ENCODE peak calls at places on chromosomes 6 and 20, in five cellular contexts. R is tibial artery, Y is endothelial cell, Q is stomach, W is astrocyte of the cerebellum. B is an unnamed sample.

GRCh38 chr6:80454661-80455365 is 348.3 kb downstream of the BCKDHB start:
- DNase-seq in R (no peak), Y (no peak), Q (no peak), W (no peak), B (no peak)

GRCh38 chr20:50120935-50121693 is 8.2 kb upstream of the UBE2V1 start:
- DNase-seq in R (peak; percentile 78), Y (peak; percentile 53), Q (peak; percentile 73), W (no peak), B (peak; percentile 41)

GRCh38 chr6:17349437-17349836 is 44.0 kb upstream of the CAP2 start:
- DNase-seq in R (no peak), Y (no peak), Q (no peak), W (no peak), B (no peak)

GRCh38 chr20:39853050-39853449 is 836.0 kb downstream of the MAFB start:
- DNase-seq in R (no peak), Y (no peak), Q (no peak), W (no peak), B (no peak)

GRCh38 chr6:82778985-82779384 is 286.7 kb downstream of the UBE3D start:
- DNase-seq in R (no peak), Y (no peak), Q (no peak), W (no peak), B (no peak)

GRCh38 chr6:87487555-87487954 is 14.8 kb downstream of the SLC35A1 start:
- DNase-seq in R (no peak), Y (no peak), Q (no peak), W (peak; percentile 5), B (no peak)

GRCh38 chr6:44833248-44833647 is 445.7 kb downstream of the CDC5L start:
- DNase-seq in R (no peak), Y (no peak), Q (no peak), W (no peak), B (no peak)

GRCh38 chr6:16473184-16473907 is 235.0 kb downstream of the GMPR start:
- DNase-seq in R (no peak), Y (no peak), Q (no peak), W (no peak), B (no peak)

DNA sequence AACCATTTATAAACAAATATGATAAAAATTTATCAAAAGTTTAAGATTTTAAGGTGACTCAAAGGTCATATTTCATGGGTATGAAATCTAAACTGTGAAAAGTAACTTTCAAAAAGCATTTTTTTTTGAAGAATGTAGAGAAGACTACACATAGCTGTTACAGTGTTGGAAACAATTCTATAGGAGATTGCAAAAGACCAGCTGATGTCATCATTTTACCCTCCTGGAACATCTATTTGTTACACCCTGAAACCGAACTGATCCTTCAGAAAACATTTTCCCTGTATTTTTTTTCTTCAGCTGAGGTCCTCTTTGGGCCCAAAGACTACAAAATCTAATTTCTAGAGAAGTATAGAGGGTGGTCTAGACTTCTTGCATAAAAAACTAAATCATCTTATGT is 297.5 kb upstream of the FERMT1 start:
- DNase-seq in R (no peak), Y (no peak), Q (no peak), W (no peak), B (no peak)
- TF ChIP-seq CTCF in R (no peak), Y (no peak), Q (no peak), W (no peak), B (no peak)

GRCh38 chr6:144909753-144910280 is 624.7 kb downstream of the UTRN start:
- DNase-seq in R (no peak), Y (no peak), Q (no peak), W (no peak), B (no peak)

GRCh38 chr6:144918073-144918472 is 632.9 kb downstream of the UTRN start:
- DNase-seq in R (no peak), Y (no peak), Q (no peak), W (no peak), B (no peak)

GRCh38 chr6:144908004-144908403 is 622.9 kb downstream of the UTRN start:
- DNase-seq in R (no peak), Y (no peak), Q (no peak), W (no peak), B (no peak)

GRCh38 chr6:144911322-144911721 is 626.2 kb downstream of the UTRN start:
- DNase-seq in R (no peak), Y (no peak), Q (no peak), W (no peak), B (no peak)

GRCh38 chr6:144912474-144912873 is 627.3 kb downstream of the UTRN start:
- DNase-seq in R (no peak), Y (no peak), Q (no peak), W (peak; percentile 72), B (no peak)
- TF ChIP-seq CTCF in R (no peak), Y (no peak), Q (no peak), W (no peak), B (no peak)

GRCh38 chr6:165861226-165861625 is 198.2 kb upstream of the PDE10A start:
- DNase-seq in R (no peak), Y (no peak), Q (no peak), W (no peak), B (no peak)

GRCh38 chr6:165854061-165854862 is 191.2 kb upstream of the PDE10A start:
- DNase-seq in R (no peak), Y (peak; percentile 25), Q (no peak), W (no peak), B (no peak)

GRCh38 chr6:165854863-165855593 is 192.0 kb upstream of the PDE10A start:
- DNase-seq in R (no peak), Y (no peak), Q (no peak), W (no peak), B (no peak)

GRCh38 chr6:165855856-165856255 is 192.8 kb upstream of the PDE10A start:
- DNase-seq in R (no peak), Y (no peak), Q (no peak), W (no peak), B (no peak)

DNA sequence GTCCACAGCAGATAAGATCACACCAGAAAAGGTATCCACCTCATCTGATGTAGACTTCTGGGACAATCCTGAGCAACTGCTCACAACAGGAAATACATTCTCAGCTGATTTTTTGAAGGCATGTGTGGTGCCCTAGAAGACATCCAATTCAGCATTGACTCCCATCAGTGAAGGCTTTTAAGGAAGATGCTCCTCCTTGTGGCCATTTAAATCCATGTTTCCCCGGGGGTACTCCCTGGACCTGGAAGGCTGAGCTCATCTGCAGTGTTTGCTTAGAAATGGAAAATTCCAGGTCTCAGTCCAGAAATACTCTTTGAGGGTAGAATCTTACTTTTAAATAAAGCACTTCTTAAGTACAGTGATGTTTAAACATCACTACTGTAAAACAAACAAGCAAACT is 195.5 kb upstream of the PDE10A start:
- DNase-seq in R (no peak), Y (peak; percentile 20), Q (no peak), W (no peak), B (no peak)
- TF ChIP-seq CTCF in R (no peak), Y (no peak), Q (no peak), W (peak; percentile 32), B (no peak)

DNA sequence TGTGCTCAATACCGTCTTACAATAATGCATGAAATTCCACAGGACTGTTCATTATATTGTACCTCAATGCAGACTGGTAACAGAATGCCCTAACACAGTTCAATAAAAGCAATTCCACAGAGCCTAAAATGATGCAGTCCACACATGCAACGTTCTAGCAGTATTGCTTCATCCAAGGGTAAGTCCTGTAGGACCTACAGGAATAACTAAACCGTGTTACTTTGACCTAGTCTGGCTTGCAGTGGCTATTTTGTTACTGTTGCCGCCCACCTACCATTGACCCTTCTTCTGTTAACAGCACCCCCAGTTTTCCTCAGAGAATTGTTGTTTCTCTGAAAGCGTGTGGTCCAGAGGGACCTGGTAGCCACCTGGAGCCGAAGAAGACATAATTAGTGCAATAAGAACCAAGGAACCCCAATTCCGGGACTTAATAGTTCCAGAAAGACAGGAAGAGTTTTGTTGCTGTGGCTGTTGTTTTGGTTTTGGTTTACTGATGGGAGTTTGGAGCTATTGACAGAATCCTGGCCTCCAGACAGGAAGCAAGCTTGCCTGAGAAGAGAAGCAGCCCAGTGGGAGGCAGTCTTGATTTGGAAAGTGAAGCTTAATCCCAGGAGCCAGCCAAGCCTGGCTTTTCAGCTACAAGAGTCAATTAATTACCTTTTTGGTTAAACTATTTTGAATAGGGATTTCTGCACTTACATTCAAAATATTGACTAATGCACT is 91.3 kb downstream of the FRK start:
- DNase-seq in R (no peak), Y (no peak), Q (no peak), W (no peak), B (no peak)
- TF ChIP-seq CTCF in R (no peak), Y (no peak), Q (no peak), W (no peak), B (no peak)

GRCh38 chr6:137136065-137136464 is 37.4 kb downstream of the IL22RA2 start:
- DNase-seq in R (no peak), Y (no peak), Q (no peak), W (no peak), B (no peak)
- TF ChIP-seq CTCF in R (no peak), Y (no peak), Q (no peak), W (no peak), B (peak; percentile 14)

DNA sequence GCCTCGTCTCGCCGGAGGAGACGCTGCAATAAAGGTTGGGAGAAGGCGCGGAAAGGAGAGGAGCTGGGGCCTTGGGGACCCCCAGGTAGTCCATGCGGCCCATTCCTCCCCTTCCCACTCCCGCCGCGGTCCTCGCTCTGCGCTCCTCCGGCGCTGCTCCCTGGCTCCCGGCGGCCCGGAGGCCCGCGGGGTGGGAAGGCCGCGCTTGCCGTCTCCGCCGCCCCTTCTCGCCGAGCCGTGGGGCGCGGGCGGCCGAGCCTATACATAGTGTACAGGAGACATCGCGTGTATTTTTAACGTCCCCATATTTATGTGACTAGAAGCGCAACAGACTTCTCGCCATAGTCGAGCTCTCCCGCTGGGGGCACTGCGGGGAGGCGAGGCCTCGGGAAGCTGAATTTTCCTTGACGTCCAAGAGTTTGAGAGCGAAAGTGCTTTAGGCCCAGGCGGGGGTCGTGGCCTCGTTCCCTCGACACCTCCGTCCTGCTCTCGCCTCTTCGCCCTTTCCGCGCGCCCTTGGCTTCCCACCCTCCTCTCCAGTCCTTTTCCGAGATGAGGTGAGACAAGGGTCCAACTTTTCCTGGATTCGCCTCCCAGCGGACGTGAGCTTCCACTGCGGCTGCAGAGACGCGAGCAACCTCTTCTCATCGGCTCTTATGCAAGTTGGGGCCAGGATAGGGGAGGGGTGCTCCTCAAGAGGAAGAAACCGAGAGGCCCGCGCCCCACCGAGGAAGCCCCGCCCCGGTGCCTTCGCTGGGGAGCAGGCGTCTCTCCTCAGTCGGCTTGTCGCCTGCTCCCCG is 29.0 kb downstream of the SLC12A5 start:
- DNase-seq in R (peak; percentile 74), Y (peak; percentile 55), Q (peak; percentile 35), W (no peak), B (no peak)
- TF ChIP-seq CTCF in R (peak; percentile 7), Y (peak; percentile 53), Q (no peak), W (peak; percentile 37), B (no peak)

DNA sequence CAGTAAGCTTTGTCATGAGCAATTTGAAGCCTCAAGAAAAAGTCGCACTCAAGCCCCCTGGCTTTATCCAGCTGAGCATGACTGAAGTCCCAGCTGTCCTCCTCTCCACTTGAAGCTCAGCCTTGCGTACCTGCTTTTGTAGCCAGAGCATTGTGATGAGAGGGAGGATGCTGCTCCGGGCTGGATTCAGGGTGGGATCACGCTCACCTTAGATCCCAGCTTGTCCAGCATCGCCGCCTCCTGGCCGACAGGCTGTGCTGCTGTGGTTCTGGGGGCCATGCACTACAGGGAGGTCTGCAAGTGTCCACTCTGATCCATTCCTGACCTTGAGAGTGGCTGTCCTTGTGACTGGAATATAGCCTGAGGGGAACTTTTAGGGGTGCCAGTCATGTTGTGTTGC is 495.6 kb downstream of the CDH26 start:
- DNase-seq in R (no peak), Y (peak; percentile 7), Q (no peak), W (no peak), B (no peak)
- TF ChIP-seq CTCF in R (no peak), Y (no peak), Q (no peak), W (peak; percentile 23), B (no peak)

B was measured in natural killer cell.